ENCODE peak calls at places on chromosomes 1 and 21, in six cellular contexts. D is T follicular helper cell, P is pancreas, H is IMR-90, E is Daoy, U is NCI-H1105 treated with DMSO at 0.1 percent for 48 hours. A is an unnamed sample.

GRCh38 chr1:162233066-162233465 is 143.6 kb downstream of the SPATA46 start:
- DNase-seq in D (no peak), P (no peak), H (no peak), E (no peak), U (no peak), A (no peak)

GRCh38 chr1:178768423-178768822 is 43.4 kb downstream of the RALGPS2 start:
- DNase-seq in D (no peak), P (no peak), H (no peak), E (peak; percentile 35), U (peak; percentile 52), A (no peak)

GRCh38 chr1:97632075-97632474 is 288.8 kb downstream of the DPYD start:
- DNase-seq in D (no peak), P (no peak), H (peak; percentile 60), E (peak; percentile 74), U (peak; percentile 97), A (no peak)

GRCh38 chr1:200415693-200416593 is 6.1 kb upstream of the ZNF281 start:
- DNase-seq in D (no peak), P (peak; percentile 79), H (peak; percentile 98), E (peak; percentile 91), U (no peak), A (peak; percentile 93)

GRCh38 chr1:100719490-100719889 is at the start of gene VCAM1:
- DNase-seq in D (no peak), P (no peak), H (peak; percentile 57), E (peak; percentile 68), U (no peak), A (no peak)

GRCh38 chr1:204206121-204206520 is 7.7 kb downstream of the GOLT1A start:
- DNase-seq in D (no peak), P (no peak), H (peak; percentile 33), E (no peak), U (no peak), A (no peak)

GRCh38 chr1:198648584-198648983 is 9.7 kb downstream of the PTPRC start:
- DNase-seq in D (no peak), P (no peak), H (no peak), E (no peak), U (no peak), A (no peak)

GRCh38 chr1:30684259-30684658 is 39.1 kb downstream of the MATN1 start:
- DNase-seq in D (no peak), P (no peak), H (no peak), E (no peak), U (no peak), A (no peak)

GRCh38 chr21:45643021-45643980 is at the start of gene PCBP3:
- DNase-seq in D (peak; percentile 97), P (peak; percentile 96), H (peak; percentile 89), E (peak; percentile 96), U (peak; percentile 92), A (peak; percentile 91)

GRCh38 chr1:160451859-160452232 is 51.5 kb downstream of the VANGL2 start:
- DNase-seq in D (no peak), P (no peak), H (no peak), E (no peak), U (no peak), A (no peak)

GRCh38 chr1:178629549-178630154 is 95.4 kb upstream of the RALGPS2 start:
- DNase-seq in D (no peak), P (no peak), H (no peak), E (no peak), U (no peak), A (no peak)

GRCh38 chr1:76500111-76500510 is 367.2 kb upstream of the ST6GALNAC5 start:
- DNase-seq in D (no peak), P (no peak), H (peak; percentile 4), E (no peak), U (no peak), A (no peak)

GRCh38 chr21:31366825-31367224 is 22.8 kb upstream of the TIAM1 start:
- DNase-seq in D (no peak), P (no peak), H (peak; percentile 86), E (peak; percentile 90), U (peak; percentile 11), A (no peak)

GRCh38 chr1:71986181-71986580 is 296.2 kb downstream of the NEGR1 start:
- DNase-seq in D (no peak), P (no peak), H (peak; percentile 2), E (no peak), U (no peak), A (no peak)

GRCh38 chr21:45612096-45613019 is 31.2 kb upstream of the PCBP3 start:
- DNase-seq in D (no peak), P (no peak), H (peak; percentile 90), E (peak; percentile 87), U (no peak), A (peak; percentile 49)

GRCh38 chr1:121519042-121519755 is 334.4 kb downstream of the SRGAP2C start:
- DNase-seq in D (peak; percentile 77), P (peak; percentile 30), H (no peak), E (peak; percentile 89), U (peak; percentile 96), A (no peak)

GRCh38 chr1:152968248-152968647 is 2.2 kb upstream of the SPRR4 start:
- DNase-seq in D (no peak), P (no peak), H (no peak), E (no peak), U (no peak), A (no peak)

GRCh38 chr1:22018583-22019559 is 17.4 kb downstream of the CELA3A start:
- DNase-seq in D (peak; percentile 41), P (no peak), H (peak; percentile 88), E (peak; percentile 96), U (no peak), A (peak; percentile 87)

GRCh38 chr21:45388011-45388521 is 16.9 kb upstream of the COL18A1 start:
- DNase-seq in D (no peak), P (peak; percentile 8), H (no peak), E (no peak), U (no peak), A (no peak)

GRCh38 chr1:9905010-9905409 is 5.1 kb downstream of the CTNNBIP1 start:
- DNase-seq in D (no peak), P (no peak), H (peak; percentile 50), E (peak; percentile 57), U (no peak), A (no peak)

GRCh38 chr1:43367904-43368645 is at the start of gene ELOVL1:
- DNase-seq in D (peak; percentile 56), P (peak; percentile 95), H (peak; percentile 80), E (peak; percentile 95), U (peak; percentile 85), A (peak; percentile 71)

GRCh38 chr1:168092151-168092550 is 44.6 kb downstream of the GPR161 start:
- DNase-seq in D (no peak), P (no peak), H (no peak), E (no peak), U (no peak), A (no peak)

GRCh38 chr1:21292991-21293536 is 2.8 kb upstream of the ECE1 start:
- DNase-seq in D (peak; percentile 18), P (no peak), H (no peak), E (no peak), U (no peak), A (no peak)

GRCh38 chr1:109901508-109902145 is 9.0 kb upstream of the CSF1 start:
- DNase-seq in D (no peak), P (peak; percentile 55), H (no peak), E (peak; percentile 72), U (no peak), A (no peak)

GRCh38 chr1:24503003-24503751 is 541 bp downstream of the RCAN3 start:
- DNase-seq in D (no peak), P (peak; percentile 34), H (no peak), E (no peak), U (no peak), A (no peak)

A was measured in GM04504.